ENCODE peak calls at places on chromosomes 4 and X, in nine cellular contexts. E is heart left ventricle, D is progenitor cell of endocrine pancreas, C is nephron progenitor cell, A is epithelial cell of esophagus, X is psoas muscle, V is AG09309, G is GM12865, U is fibroblast of lung. P is an unnamed sample.

GRCh38 chr4:29549308-29549707 is 1170.9 kb upstream of the PCDH7 start:
- DNase-seq in C (no peak), G (no peak), D (no peak), U (peak), E (no peak), V (peak), X (no peak), A (no peak), P (no peak)

GRCh38 chrX:42531431-42531830 is 246.5 kb downstream of the PPP1R2C start:
- DNase-seq in D (no peak), G (no peak), U (no peak), V (no peak), E (no peak), A (no peak), C (no peak), X (no peak), P (no peak)

GRCh38 chr4:76208005-76208765 is 5.4 kb downstream of the SCARB2 start:
- DNase-seq in E (peak), A (peak), X (peak), D (no peak), C (no peak), V (peak), U (peak), G (no peak), P (no peak)

GRCh38 chr4:140469806-140470733 is 28.0 kb downstream of the MGAT4D start:
- DNase-seq in V (no peak), X (no peak), D (no peak), A (no peak), C (peak), G (no peak), E (no peak), U (no peak), P (no peak)

GRCh38 chr4:24730256-24731001 is 64.9 kb upstream of the SOD3 start:
- DNase-seq in V (peak), G (no peak), D (no peak), A (no peak), U (peak), C (no peak), X (peak), E (peak), P (no peak)

GRCh38 chr4:111618908-111619307 is 526.3 kb upstream of the FAM241A start:
- DNase-seq in D (no peak), G (no peak), U (no peak), V (no peak), A (peak), E (no peak), C (no peak), X (no peak), P (no peak)

GRCh38 chrX:22758807-22759481 is 240.8 kb upstream of the DDX53 start:
- DNase-seq in A (no peak), C (no peak), X (no peak), E (no peak), D (no peak), G (peak), U (no peak), V (no peak), P (no peak)

GRCh38 chrX:75038925-75039324 is 113.7 kb upstream of the NEXMIF start:
- DNase-seq in V (peak), E (no peak), X (no peak), G (peak), A (peak), D (no peak), U (peak), C (no peak), P (no peak)

GRCh38 chr4:149113804-149114430 is 671.7 kb upstream of the NR3C2 start:
- DNase-seq in V (peak), X (no peak), E (no peak), A (peak), U (peak), G (no peak), C (no peak), D (no peak), P (no peak)

GRCh38 chrX:142068365-142068764 is 136.7 kb downstream of the MAGEC2 start:
- DNase-seq in E (no peak), C (no peak), U (no peak), A (peak), X (no peak), V (no peak), D (no peak), G (no peak), P (no peak)

GRCh38 chrX:67543818-67544217 is at the start of gene AR:
- DNase-seq in G (no peak), A (no peak), V (no peak), U (peak), E (peak), X (peak), C (peak), D (no peak), P (peak)

GRCh38 chr4:181968371-181968770 is 274.8 kb upstream of the TENM3 start:
- DNase-seq in E (no peak), D (no peak), X (no peak), A (peak), G (no peak), U (peak), C (no peak), V (peak), P (no peak)

GRCh38 chr4:4329496-4329895 is 39.4 kb downstream of the ZBTB49 start:
- DNase-seq in U (no peak), D (no peak), G (no peak), V (no peak), E (no peak), C (no peak), A (no peak), X (no peak), P (no peak)

GRCh38 chr4:4328206-4328605 is 38.2 kb downstream of the ZBTB49 start:
- DNase-seq in D (no peak), C (no peak), X (no peak), U (no peak), G (no peak), V (no peak), E (no peak), A (no peak), P (no peak)

GRCh38 chr4:4326136-4326535 is 36.1 kb downstream of the ZBTB49 start:
- DNase-seq in E (no peak), X (no peak), D (no peak), G (no peak), U (no peak), A (no peak), V (no peak), C (no peak), P (no peak)

GRCh38 chr4:4328840-4329239 is 38.8 kb downstream of the ZBTB49 start:
- DNase-seq in V (no peak), D (no peak), U (no peak), G (no peak), X (no peak), A (no peak), C (no peak), E (no peak), P (no peak)

DNA sequence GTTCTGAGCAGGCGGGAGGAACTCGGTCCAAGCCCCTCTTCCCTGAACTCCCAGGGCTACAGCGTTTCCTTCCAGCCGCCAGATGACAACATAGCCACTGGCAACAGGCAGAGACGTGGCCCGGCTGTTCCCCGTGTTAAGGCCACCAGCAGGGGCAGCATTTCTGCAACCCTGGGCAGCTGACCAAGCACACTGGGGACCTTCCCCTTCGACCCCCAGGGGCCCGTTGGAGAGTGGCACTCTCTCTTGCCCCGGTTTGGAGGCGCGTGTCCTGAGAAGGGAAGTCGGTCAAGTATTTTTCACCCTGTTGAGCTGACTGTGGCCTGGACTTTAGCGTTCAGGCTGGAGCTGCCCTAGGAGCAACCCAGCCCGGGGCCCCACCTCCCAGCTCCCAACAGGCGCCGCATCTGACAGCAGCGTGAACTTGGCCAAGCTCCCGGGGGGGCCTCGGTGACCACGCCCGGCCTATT is 37.6 kb downstream of the ZBTB49 start:
- DNase-seq in U (peak), X (no peak), E (peak), V (no peak), G (no peak), A (peak), C (peak), D (peak), P (no peak)
- TF ChIP-seq CTCF in U (peak), X (no peak), E (no peak), V (peak), G (peak), A (no peak), C (peak), D (peak), P (peak)

GRCh38 chr4:125732682-125733081 is 417.9 kb downstream of the FAT4 start:
- DNase-seq in G (no peak), D (no peak), U (no peak), E (no peak), A (no peak), X (no peak), V (no peak), C (no peak), P (no peak)

GRCh38 chr4:125734504-125734903 is 419.7 kb downstream of the FAT4 start:
- DNase-seq in G (no peak), V (no peak), A (no peak), X (no peak), D (no peak), U (no peak), C (no peak), E (no peak), P (no peak)

GRCh38 chr4:125735107-125735506 is 420.4 kb downstream of the FAT4 start:
- DNase-seq in A (peak), D (no peak), G (no peak), V (peak), U (peak), C (peak), E (no peak), X (peak), P (no peak)

GRCh38 chr4:125739760-125740159 is 425.0 kb downstream of the FAT4 start:
- DNase-seq in X (no peak), D (no peak), A (no peak), C (no peak), V (no peak), U (peak), G (no peak), E (peak), P (no peak)

DNA sequence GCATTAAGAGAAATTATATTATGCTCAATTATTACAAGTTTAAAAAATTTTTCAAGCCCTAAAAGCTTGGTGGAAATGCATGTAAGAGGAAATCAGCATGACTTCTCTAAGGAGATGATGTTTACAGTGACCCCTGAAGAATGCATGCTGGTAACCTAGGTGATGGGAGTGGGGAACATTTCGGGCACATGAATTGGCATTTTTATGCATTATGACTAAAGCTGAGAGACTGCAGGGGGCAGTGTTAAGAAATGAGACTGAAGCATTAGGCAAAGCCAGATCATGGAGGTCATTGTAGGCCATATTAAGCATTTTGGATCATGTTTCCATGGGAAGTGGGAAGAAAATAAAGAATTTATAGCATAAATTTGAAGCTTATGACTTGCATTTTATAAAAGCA is 421.3 kb downstream of the FAT4 start:
- DNase-seq in C (no peak), G (no peak), E (no peak), D (no peak), V (no peak), X (no peak), U (peak), A (no peak), P (no peak)
- TF ChIP-seq CTCF in C (no peak), G (no peak), E (no peak), D (no peak), V (peak), X (no peak), U (peak), A (no peak), P (peak)

GRCh38 chrX:101759000-101759399 is 99.3 kb upstream of the ARMCX2 start:
- DNase-seq in U (peak), V (peak), G (peak), E (peak), C (peak), D (no peak), A (peak), X (no peak), P (no peak)
- TF ChIP-seq CTCF in U (peak), V (peak), G (peak), E (peak), C (peak), D (peak), A (peak), X (peak), P (peak)

GRCh38 chr4:104138154-104138553 is 356.5 kb downstream of the CXXC4 start:
- DNase-seq in G (no peak), U (no peak), C (no peak), D (no peak), E (no peak), X (no peak), V (no peak), A (no peak), P (no peak)
- TF ChIP-seq CTCF in G (no peak), U (no peak), C (no peak), D (no peak), E (no peak), X (no peak), V (no peak), A (no peak), P (no peak)

GRCh38 chrX:317424-318067 is 1.1 kb downstream of the GTPBP6 start:
- DNase-seq in X (no peak), G (no peak), A (no peak), C (no peak), V (no peak), E (no peak), U (no peak), D (no peak), P (no peak)

GRCh38 chrX:318068-318738 is 393 bp downstream of the GTPBP6 start:
- DNase-seq in D (peak), C (peak), V (peak), U (peak), E (peak), G (peak), A (peak), X (peak), P (peak)

GRCh38 chrX:319579-320125 is 1.1 kb upstream of the GTPBP6 start:
- DNase-seq in G (no peak), U (no peak), D (no peak), C (no peak), A (no peak), E (no peak), X (no peak), V (no peak), P (no peak)

GRCh38 chrX:320126-320783 is 1.7 kb upstream of the GTPBP6 start:
- DNase-seq in U (peak), X (peak), V (no peak), C (no peak), G (no peak), D (no peak), E (peak), A (peak), P (no peak)

DNA sequence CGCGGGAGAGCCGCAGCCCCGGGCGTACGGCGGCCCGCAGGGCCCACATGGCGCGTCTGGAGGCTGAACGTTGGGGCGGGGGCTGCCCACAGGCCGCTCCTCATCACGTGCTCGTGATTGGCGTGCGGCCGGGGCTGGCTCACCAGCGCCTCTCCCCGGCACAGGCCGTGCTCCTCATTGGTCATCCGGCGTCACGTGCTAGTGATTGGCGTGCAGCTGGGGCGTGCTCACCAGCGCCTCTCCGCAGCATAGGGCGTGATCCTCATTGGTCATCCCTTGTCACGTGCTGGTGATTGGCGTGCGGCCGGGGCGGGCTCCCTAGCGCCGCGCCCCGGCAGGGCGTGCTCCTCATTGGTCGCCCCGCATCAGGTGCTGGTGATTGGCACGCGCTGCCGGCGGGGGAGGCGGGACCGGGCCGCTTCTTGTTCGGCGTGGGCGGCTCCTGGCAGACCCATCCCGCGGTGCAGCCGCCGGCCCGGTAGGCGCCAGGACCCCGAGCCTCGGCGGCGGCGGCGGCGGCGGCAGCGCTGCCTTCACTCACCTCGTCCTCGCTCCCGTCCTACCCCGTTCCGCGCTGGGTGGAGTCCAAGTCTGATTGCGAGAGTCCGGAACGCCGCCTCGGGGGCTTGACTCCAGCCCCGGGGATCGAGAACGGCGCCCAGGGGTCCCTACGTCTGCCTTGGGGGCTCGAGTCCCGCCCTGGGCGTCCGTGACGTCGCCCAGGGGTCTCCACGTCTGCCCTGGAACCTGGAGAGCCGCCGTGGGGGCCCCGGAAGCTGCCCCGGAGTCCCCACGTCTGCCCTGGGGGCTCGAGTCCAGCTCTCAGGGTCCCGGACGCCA is at the start of gene GTPBP6:
- DNase-seq in X (peak), D (peak), V (peak), A (peak), C (peak), U (peak), E (peak), G (peak), P (peak)
- TF ChIP-seq CTCF in X (peak), D (no peak), V (no peak), A (peak), C (no peak), U (peak), E (no peak), G (no peak), P (no peak)

DNA sequence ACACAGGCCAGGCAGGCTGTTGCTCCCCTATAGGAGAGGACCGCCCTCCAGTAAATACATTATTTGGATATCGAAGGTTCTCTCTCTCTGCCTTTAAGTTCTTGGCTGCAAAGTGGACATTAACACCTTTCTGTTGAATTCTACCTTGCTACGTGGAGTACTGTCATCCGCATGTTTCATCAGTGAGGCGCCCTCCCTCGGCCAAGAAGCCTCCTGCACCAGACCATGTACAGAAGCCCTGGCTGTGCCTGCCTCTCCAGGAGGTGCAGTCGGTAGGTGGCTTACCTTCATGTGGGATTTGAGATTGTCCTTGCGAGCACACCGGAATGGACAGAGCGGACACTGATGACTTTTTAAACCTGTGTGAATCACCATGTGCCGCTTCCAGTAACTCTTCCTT is 46.7 kb downstream of the ZNF827 start:
- DNase-seq in G (no peak), V (no peak), A (no peak), D (no peak), C (no peak), X (no peak), E (no peak), U (no peak), P (no peak)
- TF ChIP-seq CTCF in G (no peak), V (no peak), A (peak), D (peak), C (no peak), X (no peak), E (no peak), U (no peak), P (no peak)

DNA sequence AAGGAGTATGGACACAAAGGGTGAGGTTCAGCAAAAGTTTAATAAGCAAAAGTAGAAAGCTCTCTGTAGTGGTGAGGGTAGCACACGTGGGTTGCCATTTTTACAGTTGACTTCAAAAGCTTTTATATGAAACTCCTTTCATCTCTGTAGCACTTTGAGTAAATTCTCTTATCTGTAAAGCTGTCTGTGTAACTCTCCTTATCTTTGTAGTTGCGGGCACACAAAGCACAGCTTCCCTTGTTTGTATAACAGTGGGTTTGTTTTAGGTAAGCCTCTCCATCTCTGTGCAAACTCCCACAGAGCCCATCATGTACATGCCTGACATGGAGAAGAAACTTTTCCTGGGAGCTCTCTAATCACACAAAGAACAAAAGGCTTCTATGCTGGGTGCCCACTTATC is 325.9 kb upstream of the PABPC5 start:
- DNase-seq in A (no peak), E (no peak), C (no peak), X (no peak), U (no peak), G (no peak), V (no peak), D (no peak), P (no peak)
- TF ChIP-seq CTCF in A (no peak), E (no peak), C (no peak), X (no peak), U (no peak), G (no peak), V (no peak), D (no peak), P (no peak)